ENCODE peak calls at places on chromosome 18, in nine cellular contexts. D is NCI-H774; W is lung; A is activated naive CD8-positive, alpha-beta T cell treated with anti-CD3 and anti-CD28 coated beads for 36 hours; E is DMS153; Z is SW480; V is amygdala; N is effector memory CD8-positive, alpha-beta T cell; U is upper lobe of left lung. T is an unnamed sample.

GRCh38 chr18:34592961-34593382 is 117.1 kb upstream of the DTNA start:
- DNase-seq in D (no peak), W (peak; percentile 34), A (no peak), E (peak; percentile 50), Z (peak; percentile 35), V (peak; percentile 64), N (no peak), U (no peak), T (peak; percentile 14)

GRCh38 chr18:995641-996040 is 91.0 kb downstream of the ADCYAP1 start:
- DNase-seq in D (no peak), W (no peak), A (no peak), E (no peak), Z (no peak), V (no peak), N (no peak), U (no peak), T (no peak)

GRCh38 chr18:77899972-77900754 is 650.5 kb downstream of the GALR1 start:
- DNase-seq in D (peak; percentile 38), W (no peak), A (peak; percentile 75), E (peak; percentile 38), Z (peak; percentile 39), V (peak; percentile 27), N (peak; percentile 29), U (peak; percentile 31), T (no peak)

GRCh38 chr18:14746897-14747296 is 1.1 kb upstream of the ANKRD30B start:
- DNase-seq in D (no peak), W (no peak), A (no peak), E (no peak), Z (no peak), V (no peak), N (no peak), U (no peak), T (no peak)

GRCh38 chr18:22822024-22822423 is 111.1 kb upstream of the RBBP8 start:
- DNase-seq in D (no peak), W (no peak), A (no peak), E (no peak), Z (no peak), V (no peak), N (no peak), U (peak; percentile 41), T (no peak)

GRCh38 chr18:3855961-3856360 is 406.0 kb downstream of the TGIF1 start:
- DNase-seq in D (no peak), W (no peak), A (no peak), E (no peak), Z (no peak), V (no peak), N (no peak), U (no peak), T (no peak)

GRCh38 chr18:5895300-5895885 is at the start of gene TMEM200C:
- DNase-seq in D (peak; percentile 21), W (no peak), A (peak; percentile 15), E (no peak), Z (no peak), V (peak; percentile 4), N (no peak), U (peak; percentile 42), T (no peak)

GRCh38 chr18:34543940-34544339 is 166.2 kb upstream of the DTNA start:
- DNase-seq in D (no peak), W (no peak), A (no peak), E (peak; percentile 19), Z (no peak), V (no peak), N (no peak), U (no peak), T (no peak)

GRCh38 chr18:23918395-23919032 is 96.0 kb upstream of the TTC39C start:
- DNase-seq in D (peak; percentile 42), W (peak; percentile 65), A (peak; percentile 71), E (peak; percentile 63), Z (peak; percentile 59), V (peak; percentile 11), N (peak; percentile 82), U (peak; percentile 65), T (peak; percentile 73)

GRCh38 chr18:42231796-42232195 is 276.8 kb downstream of the PIK3C3 start:
- DNase-seq in D (no peak), W (no peak), A (no peak), E (no peak), Z (no peak), V (no peak), N (no peak), U (no peak), T (no peak)

GRCh38 chr18:38611036-38611964 is 1045.7 kb upstream of the CELF4 start:
- DNase-seq in D (no peak), W (no peak), A (peak; percentile 15), E (no peak), Z (no peak), V (no peak), N (no peak), U (no peak), T (no peak)

GRCh38 chr18:32847719-32848118 is 74.9 kb upstream of the KLHL14 start:
- DNase-seq in D (no peak), W (no peak), A (no peak), E (no peak), Z (no peak), V (no peak), N (no peak), U (no peak), T (no peak)

GRCh38 chr18:26327062-26327461 is 100.8 kb downstream of the TAF4B start:
- DNase-seq in D (no peak), W (no peak), A (no peak), E (no peak), Z (no peak), V (no peak), N (no peak), U (no peak), T (no peak)

GRCh38 chr18:60188943-60189342 is 183.6 kb downstream of the MC4R start:
- DNase-seq in D (no peak), W (no peak), A (no peak), E (no peak), Z (no peak), V (no peak), N (no peak), U (no peak), T (no peak)

GRCh38 chr18:36298113-36298701 is 694 bp downstream of the FHOD3 start:
- DNase-seq in D (no peak), W (no peak), A (no peak), E (no peak), Z (peak; percentile 19), V (peak; percentile 3), N (no peak), U (no peak), T (no peak)

GRCh38 chr18:51801515-51801914 is 538.5 kb upstream of the DCC start:
- DNase-seq in D (no peak), W (no peak), A (no peak), E (no peak), Z (no peak), V (no peak), N (no peak), U (no peak), T (no peak)

GRCh38 chr18:59150236-59150635 is 10.6 kb downstream of the SEC11C start:
- DNase-seq in D (no peak), W (no peak), A (no peak), E (no peak), Z (no peak), V (no peak), N (no peak), U (no peak), T (no peak)

GRCh38 chr18:49730951-49731391 is 82.4 kb downstream of the ACAA2 start:
- DNase-seq in D (no peak), W (no peak), A (no peak), E (no peak), Z (no peak), V (no peak), N (no peak), U (no peak), T (no peak)

GRCh38 chr18:33495278-33495677 is 54.8 kb upstream of the CCDC178 start:
- DNase-seq in D (peak; percentile 32), W (no peak), A (no peak), E (peak; percentile 55), Z (peak; percentile 11), V (peak; percentile 1), N (no peak), U (no peak), T (no peak)

GRCh38 chr18:79548986-79549637 is 130.5 kb upstream of the CTDP1 start:
- DNase-seq in D (no peak), W (no peak), A (no peak), E (no peak), Z (no peak), V (no peak), N (no peak), U (peak; percentile 14), T (no peak)

GRCh38 chr18:8322486-8322885 is 286.8 kb upstream of the RAB12 start:
- DNase-seq in D (no peak), W (no peak), A (no peak), E (no peak), Z (no peak), V (no peak), N (no peak), U (no peak), T (no peak)